ENCODE peak calls at places on chromosomes 7 and 10, in seven cellular contexts. I is ovary; B is sigmoid colon; L is CD8-positive, alpha-beta T cell; F is DMS153; N is fibroblast of pulmonary artery; M is CD4-positive, alpha-beta T cell. T is an unnamed sample.

GRCh38 chr10:30557884-30558283 is 71.7 kb downstream of the LYZL2 start:
- DNase-seq in B (no peak), N (peak), L (no peak), I (no peak), M (no peak), F (no peak), T (peak)

GRCh38 chr7:6392712-6393666 is 54.8 kb downstream of the DAGLB start:
- DNase-seq in F (no peak), N (peak), I (no peak), B (peak), L (no peak), M (peak), T (peak)

GRCh38 chr7:111499027-111499426 is 63.3 kb downstream of the IMMP2L start:
- DNase-seq in M (no peak), I (no peak), N (peak), B (no peak), F (no peak), L (no peak), T (peak)

GRCh38 chr7:111871283-111871682 is 309.0 kb upstream of the IMMP2L start:
- DNase-seq in N (no peak), M (no peak), L (no peak), F (no peak), B (no peak), I (no peak), T (no peak)

GRCh38 chr7:73611017-73611555 is 13.2 kb downstream of the MLXIPL start:
- DNase-seq in B (no peak), L (no peak), M (no peak), N (no peak), I (no peak), F (no peak), T (no peak)

GRCh38 chr10:90130321-90131086 is 429.1 kb downstream of the KIF20B start:
- DNase-seq in N (no peak), M (no peak), I (no peak), F (no peak), L (no peak), B (no peak), T (no peak)

GRCh38 chr7:101880536-101881443 is 63.4 kb downstream of the CUX1 start:
- DNase-seq in N (peak), B (no peak), I (no peak), M (no peak), L (no peak), F (no peak), T (peak)

GRCh38 chr7:148697256-148697841 is 1.4 kb upstream of the CUL1 start:
- DNase-seq in B (peak), N (peak), F (no peak), L (no peak), I (peak), M (peak), T (peak)

GRCh38 chr10:71766717-71767419 is 6.5 kb downstream of the VSIR start:
- DNase-seq in L (peak), I (peak), F (no peak), M (no peak), N (peak), B (peak), T (peak)

GRCh38 chr7:130881091-130881798 is 147.2 kb upstream of the KLF14 start:
- DNase-seq in B (no peak), M (no peak), I (no peak), L (no peak), N (no peak), F (no peak), T (no peak)

GRCh38 chr7:128203710-128204214 is 37.3 kb upstream of the LEP start:
- DNase-seq in N (peak), M (no peak), L (peak), I (no peak), F (no peak), B (no peak), T (no peak)

GRCh38 chr10:79260803-79261740 is 86.2 kb upstream of the PPIF start:
- DNase-seq in I (peak), B (peak), M (no peak), F (peak), L (no peak), N (peak), T (no peak)

GRCh38 chr10:75030371-75030770 is 81.1 kb upstream of the SAMD8 start:
- DNase-seq in M (no peak), L (no peak), F (no peak), I (no peak), N (no peak), B (no peak), T (no peak)

GRCh38 chr10:34323197-34323596 is 491.9 kb downstream of the PARD3 start:
- DNase-seq in N (peak), M (no peak), B (no peak), L (no peak), I (no peak), F (no peak), T (no peak)

GRCh38 chr10:31759124-31759798 is 169.4 kb downstream of the ARHGAP12 start:
- DNase-seq in M (peak), N (peak), B (peak), L (peak), F (peak), I (peak), T (no peak)

GRCh38 chr7:17939670-17940301 is 508 bp downstream of the SNX13 start:
- DNase-seq in L (peak), I (no peak), B (peak), M (peak), N (peak), F (peak), T (peak)

GRCh38 chr7:128743112-128743772 is 4.1 kb downstream of the CALU start:
- DNase-seq in N (no peak), L (no peak), F (no peak), M (no peak), B (no peak), I (no peak), T (peak)

GRCh38 chr7:140542226-140542625 is 62.9 kb upstream of the MKRN1 start:
- DNase-seq in B (peak), I (peak), L (no peak), M (no peak), F (no peak), N (peak), T (peak)

GRCh38 chr10:123021517-123021916 is 12.7 kb downstream of the ACADSB start:
- DNase-seq in N (peak), L (no peak), I (no peak), B (no peak), F (no peak), M (no peak), T (no peak)

GRCh38 chr7:115133248-115133647 is 211.4 kb downstream of the MDFIC start:
- DNase-seq in N (no peak), M (no peak), F (peak), L (no peak), B (no peak), I (no peak), T (no peak)

GRCh38 chr10:77104459-77104980 is 533.1 kb downstream of the KCNMA1 start:
- DNase-seq in L (no peak), N (peak), F (no peak), I (peak), B (peak), M (no peak), T (peak)

GRCh38 chr7:142930126-142930730 is 3.3 kb downstream of the TRPV5 start:
- DNase-seq in L (no peak), N (no peak), B (no peak), F (no peak), M (no peak), I (no peak), T (no peak)

GRCh38 chr7:18407385-18407784 is 88.2 kb upstream of the HDAC9 start:
- DNase-seq in B (no peak), N (no peak), F (no peak), I (no peak), M (no peak), L (no peak), T (no peak)

GRCh38 chr7:134532155-134533089 is 5.1 kb downstream of the AKR1B10 start:
- DNase-seq in B (no peak), I (no peak), N (no peak), M (no peak), L (no peak), F (no peak), T (no peak)

GRCh38 chr10:61662794-61663259 is at the start of gene CABCOCO1:
- DNase-seq in I (peak), B (peak), F (peak), N (peak), L (no peak), M (no peak), T (peak)

GRCh38 chr10:92011560-92012214 is 88.1 kb downstream of the BTAF1 start:
- DNase-seq in L (no peak), B (no peak), F (no peak), I (no peak), N (peak), M (no peak), T (peak)

GRCh38 chr10:117663750-117664149 is 121.2 kb downstream of the EMX2 start:
- DNase-seq in B (no peak), L (no peak), M (no peak), I (no peak), F (no peak), N (peak), T (peak)

GRCh38 chr10:59181668-59182067 is 5.2 kb downstream of the PHYHIPL start:
- DNase-seq in B (no peak), N (peak), L (no peak), F (peak), I (no peak), M (no peak), T (peak)

GRCh38 chr10:50981904-50982303 is 92.4 kb upstream of the PRKG1 start:
- DNase-seq in L (no peak), I (no peak), F (no peak), B (no peak), N (no peak), M (no peak), T (no peak)

GRCh38 chr10:118957966-118958365 is 71.5 kb upstream of the NANOS1 start:
- DNase-seq in N (no peak), M (no peak), F (no peak), B (peak), I (no peak), L (peak), T (no peak)

GRCh38 chr7:131605280-131605878 is 49.0 kb upstream of the PODXL start:
- DNase-seq in L (no peak), M (no peak), F (no peak), B (no peak), N (no peak), I (no peak), T (no peak)

GRCh38 chr7:129786179-129786514 is 166.6 kb downstream of the UBE2H start:
- DNase-seq in L (no peak), F (no peak), M (no peak), I (no peak), B (no peak), N (no peak), T (no peak)

GRCh38 chr7:39624935-39625694 is 1.7 kb downstream of the RALA start:
- DNase-seq in B (no peak), M (no peak), L (no peak), I (no peak), N (peak), F (no peak), T (no peak)

GRCh38 chr10:3067859-3068179 is 471 bp downstream of the PFKP start:
- DNase-seq in I (no peak), M (no peak), F (no peak), N (no peak), L (no peak), B (no peak), T (no peak)

GRCh38 chr7:75534727-75535307 is 42.7 kb downstream of the SPDYE5 start:
- DNase-seq in B (no peak), L (no peak), I (no peak), N (peak), M (no peak), F (no peak), T (peak)

GRCh38 chr7:115526272-115526671 is 504.3 kb downstream of the TFEC start:
- DNase-seq in I (no peak), B (no peak), L (no peak), F (no peak), N (no peak), M (no peak), T (no peak)

GRCh38 chr7:104938741-104939390 is 75.1 kb upstream of the KMT2E start:
- DNase-seq in I (no peak), B (no peak), L (no peak), N (no peak), F (no peak), M (no peak), T (no peak)

GRCh38 chr7:30992414-30992813 is 28.7 kb downstream of the GHRHR start:
- DNase-seq in L (no peak), I (no peak), F (no peak), N (no peak), M (no peak), B (no peak), T (no peak)

GRCh38 chr7:44201813-44202212 is 1.0 kb downstream of the YKT6 start:
- DNase-seq in B (no peak), M (no peak), N (no peak), I (no peak), L (no peak), F (no peak), T (peak)

T was measured in brain microvascular endothelial cell.